ENCODE peak calls at places on chromosome 1, in four cellular contexts. One of them, this sample, is unnamed.

GRCh38 chr1:175968486-175969182 is 225.2 kb upstream of the TNR start:
- DNase-seq in H1: no peak
- DNase-seq in K562: no peak
- DNase-seq in HepG2: no peak
- DNase-seq in this sample: no peak

GRCh38 chr1:205947024-205947423 is 3.8 kb upstream of the SLC26A9 start:
- DNase-seq in H1: no peak
- DNase-seq in K562: no peak
- DNase-seq in HepG2: no peak
- DNase-seq in this sample: no peak

GRCh38 chr1:16628361-16629111 is 15.2 kb upstream of the NBPF1 start:
- DNase-seq in H1: no peak
- DNase-seq in K562: peak; percentile 47
- DNase-seq in HepG2: no peak
- DNase-seq in this sample: no peak

GRCh38 chr1:185998391-185998790 is 264.2 kb downstream of the HMCN1 start:
- DNase-seq in H1: no peak
- DNase-seq in K562: no peak
- DNase-seq in HepG2: no peak
- DNase-seq in this sample: no peak

GRCh38 chr1:147541672-147542548 is 609 bp downstream of the BCL9 start:
- DNase-seq in H1: peak; percentile 25
- DNase-seq in K562: no peak
- DNase-seq in HepG2: no peak
- DNase-seq in this sample: no peak

GRCh38 chr1:99552215-99552614 is 93.7 kb upstream of the PALMD start:
- DNase-seq in H1: no peak
- DNase-seq in K562: no peak
- DNase-seq in HepG2: no peak
- DNase-seq in this sample: no peak

GRCh38 chr1:185559684-185560310 is 174.4 kb upstream of the HMCN1 start:
- DNase-seq in H1: peak; percentile 51
- DNase-seq in K562: peak; percentile 24
- DNase-seq in HepG2: peak; percentile 26
- DNase-seq in this sample: peak; percentile 31

GRCh38 chr1:230825061-230825803 is 43.1 kb downstream of the C1orf198 start:
- DNase-seq in H1: no peak
- DNase-seq in K562: no peak
- DNase-seq in HepG2: no peak
- DNase-seq in this sample: no peak

GRCh38 chr1:156707027-156707426 is 1.6 kb upstream of the CRABP2 start:
- DNase-seq in H1: no peak
- DNase-seq in K562: no peak
- DNase-seq in HepG2: no peak
- DNase-seq in this sample: no peak

GRCh38 chr1:39745016-39745670 is 6.5 kb downstream of the PPIE start:
- DNase-seq in H1: no peak
- DNase-seq in K562: no peak
- DNase-seq in HepG2: no peak
- DNase-seq in this sample: no peak

GRCh38 chr1:221272940-221273339 is 393.7 kb downstream of the HLX start:
- DNase-seq in H1: no peak
- DNase-seq in K562: no peak
- DNase-seq in HepG2: no peak
- DNase-seq in this sample: no peak

GRCh38 chr1:77467741-77468140 is 185.9 kb downstream of the AK5 start:
- DNase-seq in H1: no peak
- DNase-seq in K562: no peak
- DNase-seq in HepG2: no peak
- DNase-seq in this sample: no peak

GRCh38 chr1:15939181-15940109 is 36.5 kb downstream of the ZBTB17 start:
- DNase-seq in H1: no peak
- DNase-seq in K562: no peak
- DNase-seq in HepG2: peak; percentile 61
- DNase-seq in this sample: no peak

GRCh38 chr1:184888505-184888904 is 85.8 kb downstream of the NIBAN1 start:
- DNase-seq in H1: no peak
- DNase-seq in K562: no peak
- DNase-seq in HepG2: no peak
- DNase-seq in this sample: peak; percentile 13

GRCh38 chr1:2417083-2417832 is 4.9 kb upstream of the PEX10 start:
- DNase-seq in H1: no peak
- DNase-seq in K562: no peak
- DNase-seq in HepG2: no peak
- DNase-seq in this sample: no peak

GRCh38 chr1:83990734-83991133 is 8.2 kb downstream of the TTLL7 start:
- DNase-seq in H1: no peak
- DNase-seq in K562: no peak
- DNase-seq in HepG2: no peak
- DNase-seq in this sample: no peak

GRCh38 chr1:114286179-114286578 is 132.5 kb upstream of the SYT6 start:
- DNase-seq in H1: no peak
- DNase-seq in K562: no peak
- DNase-seq in HepG2: no peak
- DNase-seq in this sample: no peak

GRCh38 chr1:67604778-67605177 is 80.2 kb upstream of the GADD45A start:
- DNase-seq in H1: no peak
- DNase-seq in K562: no peak
- DNase-seq in HepG2: no peak
- DNase-seq in this sample: no peak

GRCh38 chr1:110235181-110235838 is 25.2 kb downstream of the KCNC4 start:
- DNase-seq in H1: no peak
- DNase-seq in K562: no peak
- DNase-seq in HepG2: no peak
- DNase-seq in this sample: no peak

GRCh38 chr1:185044981-185045792 is at the start of gene RNF2:
- DNase-seq in H1: peak; percentile 47
- DNase-seq in K562: peak; percentile 94
- DNase-seq in HepG2: peak; percentile 65
- DNase-seq in this sample: peak; percentile 43

GRCh38 chr1:39671433-39671792 is 494 bp downstream of the NT5C1A start:
- DNase-seq in H1: no peak
- DNase-seq in K562: peak; percentile 29
- DNase-seq in HepG2: no peak
- DNase-seq in this sample: no peak

GRCh38 chr1:183327429-183328290 is 90.5 kb downstream of the NMNAT2 start:
- DNase-seq in H1: no peak
- DNase-seq in K562: no peak
- DNase-seq in HepG2: no peak
- DNase-seq in this sample: no peak

GRCh38 chr1:12480748-12481362 is 137.2 kb downstream of the DHRS3 start:
- DNase-seq in H1: no peak
- DNase-seq in K562: no peak
- DNase-seq in HepG2: no peak
- DNase-seq in this sample: peak; percentile 85

GRCh38 chr1:145956776-145957442 is 908 bp downstream of the LIX1L start:
- DNase-seq in H1: no peak
- DNase-seq in K562: no peak
- DNase-seq in HepG2: no peak
- DNase-seq in this sample: no peak

GRCh38 chr1:56903778-56904177 is 49.2 kb downstream of the C8A start:
- DNase-seq in H1: no peak
- DNase-seq in K562: no peak
- DNase-seq in HepG2: no peak
- DNase-seq in this sample: no peak

GRCh38 chr1:208332036-208332773 is 88.0 kb upstream of the PLXNA2 start:
- DNase-seq in H1: no peak
- DNase-seq in K562: no peak
- DNase-seq in HepG2: no peak
- DNase-seq in this sample: no peak

GRCh38 chr1:25727819-25728286 is 72.1 kb upstream of the SELENON start:
- DNase-seq in H1: no peak
- DNase-seq in K562: peak; percentile 33
- DNase-seq in HepG2: peak; percentile 23
- DNase-seq in this sample: no peak

GRCh38 chr1:87644500-87645245 is 316.0 kb downstream of the LMO4 start:
- DNase-seq in H1: no peak
- DNase-seq in K562: no peak
- DNase-seq in HepG2: no peak
- DNase-seq in this sample: no peak

GRCh38 chr1:91685994-91686393 is 185.3 kb downstream of the CDC7 start:
- DNase-seq in H1: no peak
- DNase-seq in K562: no peak
- DNase-seq in HepG2: no peak
- DNase-seq in this sample: no peak

GRCh38 chr1:64846573-64847430 is 101.9 kb downstream of the RAVER2 start:
- DNase-seq in H1: no peak
- DNase-seq in K562: no peak
- DNase-seq in HepG2: no peak
- DNase-seq in this sample: no peak

GRCh38 chr1:24294757-24295371 is 24.3 kb upstream of the GRHL3 start:
- DNase-seq in H1: no peak
- DNase-seq in K562: no peak
- DNase-seq in HepG2: no peak
- DNase-seq in this sample: no peak

GRCh38 chr1:217053666-217054065 is 330.4 kb upstream of the ESRRG start:
- DNase-seq in H1: no peak
- DNase-seq in K562: no peak
- DNase-seq in HepG2: no peak
- DNase-seq in this sample: no peak

GRCh38 chr1:161367684-161368398 is at the start of gene CFAP126:
- DNase-seq in H1: no peak
- DNase-seq in K562: peak; percentile 79
- DNase-seq in HepG2: peak; percentile 90
- DNase-seq in this sample: peak; percentile 51

DNA sequence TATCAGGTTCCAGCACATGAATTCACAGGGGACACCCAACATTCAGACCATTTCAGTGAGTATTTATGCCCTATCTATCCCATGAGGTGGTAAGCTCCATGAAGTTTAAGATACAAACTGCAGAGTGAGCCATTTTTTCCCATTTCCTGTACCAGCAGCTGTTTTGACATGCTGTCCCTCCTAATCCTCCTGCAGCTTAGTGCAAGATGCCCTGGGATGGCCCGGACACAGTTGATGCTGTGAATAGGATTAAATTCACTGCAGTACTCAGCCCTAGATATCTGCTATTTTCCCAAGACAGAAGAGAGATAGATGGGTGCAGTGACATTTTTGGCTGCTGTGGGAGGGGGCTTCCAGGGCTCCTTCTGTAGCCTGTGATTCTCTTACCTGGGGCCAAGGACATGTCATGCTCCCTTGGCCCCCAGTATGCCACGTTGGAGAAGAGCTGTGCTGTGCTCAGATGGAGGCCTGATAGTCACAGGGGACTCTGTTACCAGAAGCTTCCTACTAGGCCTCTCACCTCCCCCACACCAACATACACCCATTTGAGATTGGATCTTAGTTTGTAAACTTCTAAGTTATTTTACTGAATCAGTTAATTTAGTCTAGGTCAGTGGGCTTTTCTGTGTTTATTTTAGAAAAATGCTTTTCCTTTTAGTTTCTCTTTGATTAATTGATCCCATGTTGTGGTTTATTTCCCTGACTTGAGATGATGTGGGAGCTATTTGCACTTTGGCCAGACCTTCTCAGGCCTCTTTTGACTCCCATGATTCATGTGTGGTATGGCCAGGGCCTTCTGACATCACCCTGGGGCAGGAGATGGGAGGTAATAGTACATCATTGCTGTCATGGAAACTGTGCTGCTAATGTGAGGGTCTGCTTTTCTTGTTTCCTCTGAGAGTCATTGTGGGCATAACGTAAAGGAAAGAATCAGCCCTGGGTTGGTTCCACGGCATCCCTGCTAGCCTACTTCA is 92.6 kb downstream of the ST3GAL3 start:
- DNase-seq in H1: no peak
- DNase-seq in K562: no peak
- DNase-seq in HepG2: no peak
- DNase-seq in this sample: no peak
- TF ChIP-seq MAX in H1: no peak
- TF ChIP-seq MAX in K562: no peak
- TF ChIP-seq MAX in HepG2: no peak
- TF ChIP-seq MAX in this sample: no peak

GRCh38 chr1:155062702-155063411 is 683 bp upstream of the EFNA4 start:
- DNase-seq in H1: no peak
- DNase-seq in K562: peak; percentile 74
- DNase-seq in HepG2: peak; percentile 38
- DNase-seq in this sample: no peak
- TF ChIP-seq FOSL1 in H1: no peak
- TF ChIP-seq FOSL1 in K562: no peak
- TF ChIP-seq FOSL1 in HepG2: no peak
- TF ChIP-seq FOSL1 in this sample: no peak

DNA sequence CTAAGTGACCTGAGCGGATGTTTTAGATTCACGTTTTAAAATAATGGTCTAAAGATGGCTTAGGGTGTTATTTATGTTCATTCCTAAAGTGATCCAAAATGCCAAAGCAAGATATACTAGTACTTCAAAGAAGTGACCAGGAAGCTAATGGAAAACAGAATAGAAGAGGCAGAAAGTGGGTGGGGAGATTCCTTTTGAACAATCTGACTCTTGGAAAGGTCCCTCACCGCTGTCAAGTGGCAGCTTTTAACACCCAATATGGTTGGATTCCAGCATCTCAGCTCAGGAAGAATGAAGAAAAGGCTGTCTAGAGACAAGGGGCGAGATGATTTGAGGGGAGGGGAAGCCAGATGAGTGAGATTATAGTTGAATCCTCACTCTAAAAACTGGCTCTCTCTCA is 90.3 kb downstream of the SCMH1 start:
- DNase-seq in H1: no peak
- DNase-seq in K562: no peak
- DNase-seq in HepG2: no peak
- DNase-seq in this sample: no peak
- TF ChIP-seq POLR2AphosphoS5 in H1: no peak
- TF ChIP-seq POLR2AphosphoS5 in K562: no peak
- TF ChIP-seq POLR2AphosphoS5 in HepG2: no peak
- TF ChIP-seq POLR2AphosphoS5 in this sample: no peak

GRCh38 chr1:96367791-96368190 is 353.8 kb upstream of the PTBP2 start:
- DNase-seq in H1: no peak
- DNase-seq in K562: no peak
- DNase-seq in HepG2: no peak
- DNase-seq in this sample: no peak
- TF ChIP-seq MAX in H1: no peak
- TF ChIP-seq MAX in K562: no peak
- TF ChIP-seq MAX in HepG2: no peak
- TF ChIP-seq MAX in this sample: no peak

This sample was measured in HCT116.